ENCODE peak calls at places on chromosomes 6 and 20, in six cellular contexts. One of them, this sample, is unnamed.

GRCh38 chr6:68572525-68572924 is 62.6 kb upstream of the ADGRB3 start:
- DNase-seq in fibroblast of lung: peak
- DNase-seq in hypothalamus: no peak
- DNase-seq in midbrain: no peak
- DNase-seq in small intestine: peak
- DNase-seq in iPS DF 19.7: peak
- DNase-seq in this sample: no peak

GRCh38 chr6:22082278-22082677 is 214.6 kb downstream of the PRL start:
- DNase-seq in iPS DF 19.7: no peak
- DNase-seq in small intestine: no peak
- DNase-seq in fibroblast of lung: peak
- DNase-seq in hypothalamus: no peak
- DNase-seq in midbrain: no peak
- DNase-seq in this sample: no peak

GRCh38 chr6:5506575-5506974 is 245.3 kb downstream of the FARS2 start:
- DNase-seq in hypothalamus: no peak
- DNase-seq in midbrain: no peak
- DNase-seq in iPS DF 19.7: no peak
- DNase-seq in small intestine: no peak
- DNase-seq in fibroblast of lung: no peak
- DNase-seq in this sample: no peak

GRCh38 chr6:3135668-3136297 is 17.3 kb downstream of the BPHL start:
- DNase-seq in fibroblast of lung: no peak
- DNase-seq in midbrain: no peak
- DNase-seq in small intestine: peak
- DNase-seq in iPS DF 19.7: no peak
- DNase-seq in hypothalamus: no peak
- DNase-seq in this sample: no peak

GRCh38 chr6:31495580-31495979 is 2.4 kb upstream of the MICB start:
- DNase-seq in hypothalamus: no peak
- DNase-seq in small intestine: peak
- DNase-seq in midbrain: no peak
- DNase-seq in iPS DF 19.7: no peak
- DNase-seq in fibroblast of lung: peak
- DNase-seq in this sample: no peak

GRCh38 chr6:138467901-138468300 is 31.4 kb downstream of the NHSL1 start:
- DNase-seq in hypothalamus: no peak
- DNase-seq in fibroblast of lung: peak
- DNase-seq in midbrain: no peak
- DNase-seq in small intestine: no peak
- DNase-seq in iPS DF 19.7: no peak
- DNase-seq in this sample: no peak

GRCh38 chr6:35108309-35108885 is 32.7 kb downstream of the TCP11 start:
- DNase-seq in midbrain: no peak
- DNase-seq in hypothalamus: no peak
- DNase-seq in fibroblast of lung: no peak
- DNase-seq in iPS DF 19.7: no peak
- DNase-seq in small intestine: no peak
- DNase-seq in this sample: no peak

GRCh38 chr20:39117486-39117885 is 155.3 kb downstream of the DHX35 start:
- DNase-seq in small intestine: peak
- DNase-seq in fibroblast of lung: peak
- DNase-seq in midbrain: no peak
- DNase-seq in hypothalamus: no peak
- DNase-seq in iPS DF 19.7: no peak
- DNase-seq in this sample: no peak

GRCh38 chr20:56187791-56188190 is 60.7 kb upstream of the MC3R start:
- DNase-seq in small intestine: no peak
- DNase-seq in iPS DF 19.7: no peak
- DNase-seq in hypothalamus: no peak
- DNase-seq in fibroblast of lung: no peak
- DNase-seq in midbrain: peak
- DNase-seq in this sample: no peak

GRCh38 chr20:6051505-6051904 is 2.4 kb downstream of the LRRN4 start:
- DNase-seq in hypothalamus: no peak
- DNase-seq in iPS DF 19.7: no peak
- DNase-seq in small intestine: no peak
- DNase-seq in fibroblast of lung: peak
- DNase-seq in midbrain: no peak
- DNase-seq in this sample: no peak

GRCh38 chr20:63471002-63471718 is 1.3 kb downstream of the KCNQ2 start:
- DNase-seq in fibroblast of lung: no peak
- DNase-seq in small intestine: no peak
- DNase-seq in hypothalamus: no peak
- DNase-seq in iPS DF 19.7: no peak
- DNase-seq in midbrain: no peak
- DNase-seq in this sample: no peak

GRCh38 chr6:160679402-160679769 is 15.3 kb upstream of the LPA start:
- DNase-seq in iPS DF 19.7: peak
- DNase-seq in hypothalamus: no peak
- DNase-seq in fibroblast of lung: no peak
- DNase-seq in midbrain: no peak
- DNase-seq in small intestine: no peak
- DNase-seq in this sample: no peak

GRCh38 chr6:33746651-33747100 is at the start of gene IP6K3:
- DNase-seq in small intestine: no peak
- DNase-seq in midbrain: peak
- DNase-seq in iPS DF 19.7: no peak
- DNase-seq in hypothalamus: peak
- DNase-seq in fibroblast of lung: no peak
- DNase-seq in this sample: peak

GRCh38 chr20:51331466-51331865 is 211.1 kb downstream of the NFATC2 start:
- DNase-seq in small intestine: no peak
- DNase-seq in hypothalamus: no peak
- DNase-seq in fibroblast of lung: peak
- DNase-seq in iPS DF 19.7: no peak
- DNase-seq in midbrain: no peak
- DNase-seq in this sample: peak

GRCh38 chr20:51481311-51481997 is 61.1 kb downstream of the NFATC2 start:
- DNase-seq in small intestine: no peak
- DNase-seq in iPS DF 19.7: no peak
- DNase-seq in fibroblast of lung: no peak
- DNase-seq in hypothalamus: no peak
- DNase-seq in midbrain: no peak
- DNase-seq in this sample: no peak

GRCh38 chr6:74720923-74721322 is 484.9 kb downstream of the COL12A1 start:
- DNase-seq in small intestine: no peak
- DNase-seq in hypothalamus: no peak
- DNase-seq in fibroblast of lung: no peak
- DNase-seq in iPS DF 19.7: no peak
- DNase-seq in midbrain: no peak
- DNase-seq in this sample: no peak

GRCh38 chr6:37170273-37171140 is 555 bp downstream of the PIM1 start:
- DNase-seq in iPS DF 19.7: no peak
- DNase-seq in midbrain: no peak
- DNase-seq in small intestine: peak
- DNase-seq in hypothalamus: no peak
- DNase-seq in fibroblast of lung: peak
- DNase-seq in this sample: peak

GRCh38 chr20:8019998-8020247 is 362 bp upstream of the TMX4 start:
- DNase-seq in hypothalamus: no peak
- DNase-seq in midbrain: no peak
- DNase-seq in iPS DF 19.7: no peak
- DNase-seq in fibroblast of lung: no peak
- DNase-seq in small intestine: no peak
- DNase-seq in this sample: no peak

GRCh38 chr20:60993647-60994046 is 258.4 kb upstream of the CDH4 start:
- DNase-seq in fibroblast of lung: no peak
- DNase-seq in midbrain: no peak
- DNase-seq in iPS DF 19.7: no peak
- DNase-seq in small intestine: no peak
- DNase-seq in hypothalamus: no peak
- DNase-seq in this sample: no peak

GRCh38 chr6:13593720-13594119 is 19.3 kb downstream of the SIRT5 start:
- DNase-seq in iPS DF 19.7: no peak
- DNase-seq in hypothalamus: no peak
- DNase-seq in fibroblast of lung: peak
- DNase-seq in small intestine: no peak
- DNase-seq in midbrain: no peak
- DNase-seq in this sample: no peak

GRCh38 chr6:37168163-37168758 is 1.7 kb upstream of the PIM1 start:
- DNase-seq in hypothalamus: no peak
- DNase-seq in fibroblast of lung: no peak
- DNase-seq in midbrain: no peak
- DNase-seq in iPS DF 19.7: no peak
- DNase-seq in small intestine: no peak
- DNase-seq in this sample: no peak